ENCODE peak calls at places on chromosomes 13 and 19, in seven cellular contexts. One of them, this sample, is unnamed.

GRCh38 chr13:94825507-94825906 is 113.2 kb upstream of the SOX21 start:
- DNase-seq in neural crest cell: peak; percentile 14
- DNase-seq in NCI-H1436: peak; percentile 8
- DNase-seq in endodermal cell: peak; percentile 87
- DNase-seq in NCI-H1092: peak; percentile 43
- DNase-seq in right lobe of liver: no peak
- DNase-seq in T-helper 1 cell: no peak
- DNase-seq in this sample: no peak

GRCh38 chr19:43634877-43635560 is 4.6 kb downstream of the CADM4 start:
- DNase-seq in T-helper 1 cell: no peak
- DNase-seq in NCI-H1436: peak; percentile 2
- DNase-seq in neural crest cell: peak; percentile 65
- DNase-seq in endodermal cell: peak; percentile 76
- DNase-seq in right lobe of liver: no peak
- DNase-seq in NCI-H1092: no peak
- DNase-seq in this sample: no peak

GRCh38 chr13:103812966-103813365 is 746.7 kb upstream of the SLC10A2 start:
- DNase-seq in T-helper 1 cell: no peak
- DNase-seq in NCI-H1092: no peak
- DNase-seq in right lobe of liver: no peak
- DNase-seq in neural crest cell: no peak
- DNase-seq in endodermal cell: no peak
- DNase-seq in NCI-H1436: no peak
- DNase-seq in this sample: no peak

GRCh38 chr13:73872397-73872796 is 261.8 kb downstream of the KLF12 start:
- DNase-seq in T-helper 1 cell: no peak
- DNase-seq in neural crest cell: no peak
- DNase-seq in NCI-H1436: no peak
- DNase-seq in endodermal cell: no peak
- DNase-seq in NCI-H1092: no peak
- DNase-seq in right lobe of liver: no peak
- DNase-seq in this sample: no peak

GRCh38 chr13:114010401-114011101 is 36.7 kb upstream of the C13orf46 start:
- DNase-seq in NCI-H1436: no peak
- DNase-seq in NCI-H1092: no peak
- DNase-seq in right lobe of liver: peak; percentile 43
- DNase-seq in neural crest cell: no peak
- DNase-seq in endodermal cell: no peak
- DNase-seq in T-helper 1 cell: peak; percentile 22
- DNase-seq in this sample: no peak

GRCh38 chr19:21608571-21608970 is 103.2 kb downstream of the ZNF429 start:
- DNase-seq in NCI-H1092: no peak
- DNase-seq in right lobe of liver: no peak
- DNase-seq in neural crest cell: no peak
- DNase-seq in endodermal cell: no peak
- DNase-seq in NCI-H1436: no peak
- DNase-seq in T-helper 1 cell: no peak
- DNase-seq in this sample: no peak

GRCh38 chr13:41018583-41018909 is 570 bp downstream of the ELF1 start:
- DNase-seq in endodermal cell: no peak
- DNase-seq in neural crest cell: no peak
- DNase-seq in right lobe of liver: no peak
- DNase-seq in T-helper 1 cell: no peak
- DNase-seq in NCI-H1092: no peak
- DNase-seq in NCI-H1436: no peak
- DNase-seq in this sample: no peak

GRCh38 chr19:39502640-39503417 is 4.1 kb downstream of the DLL3 start:
- DNase-seq in neural crest cell: peak; percentile 73
- DNase-seq in endodermal cell: peak; percentile 92
- DNase-seq in right lobe of liver: peak; percentile 69
- DNase-seq in T-helper 1 cell: peak; percentile 67
- DNase-seq in NCI-H1436: no peak
- DNase-seq in NCI-H1092: peak; percentile 21
- DNase-seq in this sample: peak; percentile 77

GRCh38 chr13:72537782-72538181 is 189.6 kb downstream of the MZT1 start:
- DNase-seq in T-helper 1 cell: no peak
- DNase-seq in NCI-H1092: no peak
- DNase-seq in endodermal cell: no peak
- DNase-seq in NCI-H1436: no peak
- DNase-seq in right lobe of liver: no peak
- DNase-seq in neural crest cell: no peak
- DNase-seq in this sample: no peak

GRCh38 chr19:23957660-23958281 is 43.1 kb downstream of the ZNF726 start:
- DNase-seq in neural crest cell: no peak
- DNase-seq in endodermal cell: no peak
- DNase-seq in NCI-H1092: no peak
- DNase-seq in T-helper 1 cell: no peak
- DNase-seq in right lobe of liver: no peak
- DNase-seq in NCI-H1436: no peak
- DNase-seq in this sample: no peak

GRCh38 chr13:60645552-60646138 is 248.6 kb downstream of the TDRD3 start:
- DNase-seq in endodermal cell: no peak
- DNase-seq in T-helper 1 cell: no peak
- DNase-seq in NCI-H1092: no peak
- DNase-seq in right lobe of liver: no peak
- DNase-seq in NCI-H1436: no peak
- DNase-seq in neural crest cell: no peak
- DNase-seq in this sample: no peak

GRCh38 chr13:20945952-20946383 is 43.4 kb upstream of the XPO4 start:
- DNase-seq in endodermal cell: peak; percentile 67
- DNase-seq in right lobe of liver: no peak
- DNase-seq in neural crest cell: no peak
- DNase-seq in T-helper 1 cell: no peak
- DNase-seq in NCI-H1436: no peak
- DNase-seq in NCI-H1092: no peak
- DNase-seq in this sample: no peak

GRCh38 chr13:43303040-43303729 is 279.8 kb downstream of the DNAJC15 start:
- DNase-seq in NCI-H1436: no peak
- DNase-seq in neural crest cell: peak; percentile 28
- DNase-seq in right lobe of liver: peak; percentile 78
- DNase-seq in T-helper 1 cell: no peak
- DNase-seq in NCI-H1092: peak; percentile 26
- DNase-seq in endodermal cell: peak; percentile 86
- DNase-seq in this sample: no peak

GRCh38 chr13:77863037-77863630 is 55.5 kb downstream of the EDNRB start:
- DNase-seq in neural crest cell: no peak
- DNase-seq in endodermal cell: no peak
- DNase-seq in T-helper 1 cell: no peak
- DNase-seq in NCI-H1436: no peak
- DNase-seq in right lobe of liver: no peak
- DNase-seq in NCI-H1092: no peak
- DNase-seq in this sample: no peak

GRCh38 chr19:19501798-19502197 is 13.6 kb downstream of the TSSK6 start:
- DNase-seq in right lobe of liver: no peak
- DNase-seq in NCI-H1436: no peak
- DNase-seq in neural crest cell: no peak
- DNase-seq in NCI-H1092: no peak
- DNase-seq in T-helper 1 cell: no peak
- DNase-seq in endodermal cell: no peak
- DNase-seq in this sample: no peak

GRCh38 chr19:16327131-16327450 is 2.5 kb downstream of the KLF2 start:
- DNase-seq in neural crest cell: no peak
- DNase-seq in NCI-H1092: no peak
- DNase-seq in right lobe of liver: no peak
- DNase-seq in endodermal cell: no peak
- DNase-seq in NCI-H1436: no peak
- DNase-seq in T-helper 1 cell: no peak
- DNase-seq in this sample: no peak

GRCh38 chr13:20195846-20196245 is 3.1 kb upstream of the GJB2 start:
- DNase-seq in right lobe of liver: no peak
- DNase-seq in NCI-H1436: no peak
- DNase-seq in T-helper 1 cell: no peak
- DNase-seq in neural crest cell: no peak
- DNase-seq in endodermal cell: no peak
- DNase-seq in NCI-H1092: no peak
- DNase-seq in this sample: no peak

GRCh38 chr13:100951031-100951430 is 276.4 kb upstream of the TMTC4 start:
- DNase-seq in endodermal cell: no peak
- DNase-seq in neural crest cell: no peak
- DNase-seq in right lobe of liver: no peak
- DNase-seq in NCI-H1092: no peak
- DNase-seq in NCI-H1436: no peak
- DNase-seq in T-helper 1 cell: no peak
- DNase-seq in this sample: no peak

GRCh38 chr19:49058592-49058991 is 1.0 kb upstream of the CGB7 start:
- DNase-seq in NCI-H1436: no peak
- DNase-seq in neural crest cell: no peak
- DNase-seq in right lobe of liver: no peak
- DNase-seq in T-helper 1 cell: no peak
- DNase-seq in NCI-H1092: no peak
- DNase-seq in endodermal cell: peak; percentile 83
- DNase-seq in this sample: no peak